ENCODE peak calls at places on chromosome 11, in seven cellular contexts. One of them, this sample, is unnamed. For H3K4me1, the result is how much of the 10 kb centered on the place peaks cover.

GRCh38 chr11:66369073-66369894 is 2.3 kb downstream of the SLC29A2 start:
- DNase-seq in Peyer's patch: no peak
- DNase-seq in OCI-LY7: no peak
- DNase-seq in iPS DF 6.9: no peak
- DNase-seq in NT2/D1: no peak
- DNase-seq in A549: no peak
- DNase-seq in GM23248: no peak
- DNase-seq in this sample: no peak

GRCh38 chr11:71309611-71310010 is 57.2 kb upstream of the SHANK2 start:
- DNase-seq in Peyer's patch: peak
- DNase-seq in OCI-LY7: no peak
- DNase-seq in iPS DF 6.9: no peak
- DNase-seq in NT2/D1: no peak
- DNase-seq in A549: no peak
- DNase-seq in GM23248: no peak
- DNase-seq in this sample: no peak

GRCh38 chr11:60753309-60753708 is 3.4 kb upstream of the MS4A15 start:
- DNase-seq in Peyer's patch: no peak
- DNase-seq in OCI-LY7: no peak
- DNase-seq in iPS DF 6.9: no peak
- DNase-seq in NT2/D1: no peak
- DNase-seq in A549: no peak
- DNase-seq in GM23248: no peak
- DNase-seq in this sample: no peak

GRCh38 chr11:10600570-10601248 is 32.2 kb upstream of the LYVE1 start:
- DNase-seq in Peyer's patch: no peak
- DNase-seq in OCI-LY7: no peak
- DNase-seq in iPS DF 6.9: no peak
- DNase-seq in NT2/D1: no peak
- DNase-seq in A549: no peak
- DNase-seq in GM23248: no peak
- DNase-seq in this sample: no peak

GRCh38 chr11:78203184-78203583 is 14.5 kb downstream of the USP35 start:
- DNase-seq in Peyer's patch: no peak
- DNase-seq in OCI-LY7: no peak
- DNase-seq in iPS DF 6.9: no peak
- DNase-seq in NT2/D1: no peak
- DNase-seq in A549: no peak
- DNase-seq in GM23248: no peak
- DNase-seq in this sample: no peak

GRCh38 chr11:77029829-77030228 is 4.4 kb upstream of the B3GNT6 start:
- DNase-seq in Peyer's patch: peak
- DNase-seq in OCI-LY7: no peak
- DNase-seq in iPS DF 6.9: no peak
- DNase-seq in NT2/D1: no peak
- DNase-seq in A549: no peak
- DNase-seq in GM23248: no peak
- DNase-seq in this sample: no peak

GRCh38 chr11:134497586-134497985 is 85.5 kb upstream of the B3GAT1 start:
- DNase-seq in Peyer's patch: peak
- DNase-seq in OCI-LY7: no peak
- DNase-seq in iPS DF 6.9: no peak
- DNase-seq in NT2/D1: no peak
- DNase-seq in A549: no peak
- DNase-seq in GM23248: no peak
- DNase-seq in this sample: no peak

GRCh38 chr11:95104121-95104830 is 14.6 kb downstream of the ENDOD1 start:
- DNase-seq in Peyer's patch: no peak
- DNase-seq in OCI-LY7: no peak
- DNase-seq in iPS DF 6.9: no peak
- DNase-seq in NT2/D1: no peak
- DNase-seq in A549: no peak
- DNase-seq in GM23248: no peak
- DNase-seq in this sample: no peak

GRCh38 chr11:102487214-102487613 is 34.6 kb upstream of the TMEM123 start:
- DNase-seq in Peyer's patch: no peak
- DNase-seq in OCI-LY7: no peak
- DNase-seq in iPS DF 6.9: no peak
- DNase-seq in NT2/D1: no peak
- DNase-seq in A549: no peak
- DNase-seq in GM23248: no peak
- DNase-seq in this sample: no peak

GRCh38 chr11:65502852-65503603 is 4.2 kb downstream of the MALAT1 start:
- DNase-seq in Peyer's patch: no peak
- DNase-seq in OCI-LY7: peak
- DNase-seq in iPS DF 6.9: no peak
- DNase-seq in NT2/D1: no peak
- DNase-seq in A549: no peak
- DNase-seq in GM23248: peak
- DNase-seq in this sample: no peak

GRCh38 chr11:67441731-67442401 is 1.4 kb downstream of the CORO1B start:
- DNase-seq in Peyer's patch: no peak
- DNase-seq in OCI-LY7: peak
- DNase-seq in iPS DF 6.9: no peak
- DNase-seq in NT2/D1: no peak
- DNase-seq in A549: no peak
- DNase-seq in GM23248: no peak
- DNase-seq in this sample: no peak

GRCh38 chr11:92687724-92688123 is 281.7 kb upstream of the MTNR1B start:
- DNase-seq in Peyer's patch: no peak
- DNase-seq in OCI-LY7: no peak
- DNase-seq in iPS DF 6.9: no peak
- DNase-seq in NT2/D1: no peak
- DNase-seq in A549: no peak
- DNase-seq in GM23248: no peak
- DNase-seq in this sample: no peak

GRCh38 chr11:16986434-16987204 is 27.6 kb downstream of the PLEKHA7 start:
- DNase-seq in Peyer's patch: peak
- DNase-seq in OCI-LY7: peak
- DNase-seq in iPS DF 6.9: no peak
- DNase-seq in NT2/D1: no peak
- DNase-seq in A549: no peak
- DNase-seq in GM23248: no peak
- DNase-seq in this sample: no peak

GRCh38 chr11:104700609-104701008 is 197.7 kb downstream of the CASP12 start:
- DNase-seq in Peyer's patch: no peak
- DNase-seq in OCI-LY7: no peak
- DNase-seq in iPS DF 6.9: no peak
- DNase-seq in NT2/D1: no peak
- DNase-seq in A549: no peak
- DNase-seq in GM23248: peak
- DNase-seq in this sample: no peak

GRCh38 chr11:76415073-76415472 is 29.7 kb upstream of the EMSY start:
- DNase-seq in Peyer's patch: no peak
- DNase-seq in OCI-LY7: peak
- DNase-seq in iPS DF 6.9: no peak
- DNase-seq in NT2/D1: no peak
- DNase-seq in A549: no peak
- DNase-seq in GM23248: no peak
- DNase-seq in this sample: no peak

GRCh38 chr11:56172256-56172835 is 4.1 kb upstream of the OR5J2 start:
- DNase-seq in Peyer's patch: no peak
- DNase-seq in OCI-LY7: no peak
- DNase-seq in iPS DF 6.9: no peak
- DNase-seq in NT2/D1: no peak
- DNase-seq in A549: no peak
- DNase-seq in GM23248: no peak
- DNase-seq in this sample: no peak

GRCh38 chr11:71420455-71421241 is 27.5 kb downstream of the DHCR7 start:
- DNase-seq in Peyer's patch: no peak
- DNase-seq in OCI-LY7: peak
- DNase-seq in iPS DF 6.9: peak
- DNase-seq in NT2/D1: peak
- DNase-seq in A549: peak
- DNase-seq in GM23248: peak
- DNase-seq in this sample: no peak

GRCh38 chr11:77151804-77152513 is 23.9 kb downstream of the MYO7A start:
- DNase-seq in Peyer's patch: no peak
- DNase-seq in OCI-LY7: no peak
- DNase-seq in iPS DF 6.9: no peak
- DNase-seq in NT2/D1: no peak
- DNase-seq in A549: no peak
- DNase-seq in GM23248: no peak
- DNase-seq in this sample: no peak

GRCh38 chr11:95512682-95513081 is 276.9 kb downstream of the FAM76B start:
- DNase-seq in Peyer's patch: no peak
- DNase-seq in OCI-LY7: no peak
- DNase-seq in iPS DF 6.9: no peak
- DNase-seq in NT2/D1: no peak
- DNase-seq in A549: peak
- DNase-seq in GM23248: peak
- DNase-seq in this sample: no peak

GRCh38 chr11:44509291-44509690 is 56.2 kb upstream of the CD82 start:
- DNase-seq in Peyer's patch: no peak
- DNase-seq in OCI-LY7: no peak
- DNase-seq in iPS DF 6.9: no peak
- DNase-seq in NT2/D1: no peak
- DNase-seq in A549: no peak
- DNase-seq in GM23248: no peak
- DNase-seq in this sample: no peak

GRCh38 chr11:107151579-107151978 is 133.3 kb upstream of the GUCY1A2 start:
- DNase-seq in Peyer's patch: no peak
- DNase-seq in OCI-LY7: no peak
- DNase-seq in iPS DF 6.9: no peak
- DNase-seq in NT2/D1: no peak
- DNase-seq in A549: no peak
- DNase-seq in GM23248: no peak
- DNase-seq in this sample: no peak
- H3K4me1 ChIP-seq in Peyer's patch: under half
- H3K4me1 ChIP-seq in OCI-LY7: under half
- H3K4me1 ChIP-seq in iPS DF 6.9: under half
- H3K4me1 ChIP-seq in NT2/D1: under half
- H3K4me1 ChIP-seq in A549: under half
- H3K4me1 ChIP-seq in GM23248: under half
- H3K4me1 ChIP-seq in this sample: under half

GRCh38 chr11:126167476-126167875 is 44.0 kb downstream of the RPUSD4 start:
- DNase-seq in Peyer's patch: no peak
- DNase-seq in OCI-LY7: no peak
- DNase-seq in iPS DF 6.9: no peak
- DNase-seq in NT2/D1: no peak
- DNase-seq in A549: no peak
- DNase-seq in GM23248: no peak
- DNase-seq in this sample: no peak

GRCh38 chr11:126163779-126164178 is 47.7 kb downstream of the RPUSD4 start:
- DNase-seq in Peyer's patch: no peak
- DNase-seq in OCI-LY7: no peak
- DNase-seq in iPS DF 6.9: no peak
- DNase-seq in NT2/D1: no peak
- DNase-seq in A549: no peak
- DNase-seq in GM23248: no peak
- DNase-seq in this sample: no peak

GRCh38 chr11:126164781-126165180 is 46.7 kb downstream of the RPUSD4 start:
- DNase-seq in Peyer's patch: no peak
- DNase-seq in OCI-LY7: no peak
- DNase-seq in iPS DF 6.9: no peak
- DNase-seq in NT2/D1: no peak
- DNase-seq in A549: no peak
- DNase-seq in GM23248: no peak
- DNase-seq in this sample: no peak

GRCh38 chr11:126165366-126166156 is 45.9 kb downstream of the RPUSD4 start:
- DNase-seq in Peyer's patch: no peak
- DNase-seq in OCI-LY7: no peak
- DNase-seq in iPS DF 6.9: no peak
- DNase-seq in NT2/D1: no peak
- DNase-seq in A549: no peak
- DNase-seq in GM23248: no peak
- DNase-seq in this sample: no peak

DNA sequence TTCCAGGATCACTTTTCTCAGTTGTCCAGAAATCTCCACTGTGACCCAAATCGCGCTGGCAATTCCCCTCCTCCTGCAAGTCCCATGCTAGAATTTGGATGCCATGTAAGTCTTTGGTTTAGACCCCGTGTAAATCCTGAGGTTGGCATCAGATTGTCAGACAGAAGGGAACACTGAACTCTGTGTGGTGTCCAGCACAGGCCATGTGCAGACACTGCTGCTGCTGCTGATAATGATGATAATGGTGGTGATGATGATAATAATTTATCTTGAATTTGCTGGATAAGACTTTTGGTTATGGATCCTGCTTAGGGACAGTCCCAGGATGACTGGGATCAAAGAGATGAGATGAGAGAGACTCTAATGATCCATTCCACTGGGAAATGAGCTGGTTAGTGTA is 45.0 kb downstream of the RPUSD4 start:
- DNase-seq in Peyer's patch: no peak
- DNase-seq in OCI-LY7: no peak
- DNase-seq in iPS DF 6.9: no peak
- DNase-seq in NT2/D1: no peak
- DNase-seq in A549: no peak
- DNase-seq in GM23248: no peak
- DNase-seq in this sample: no peak
- H3K4me1 ChIP-seq in Peyer's patch: under half
- H3K4me1 ChIP-seq in OCI-LY7: under half
- H3K4me1 ChIP-seq in iPS DF 6.9: under half
- H3K4me1 ChIP-seq in NT2/D1: under half
- H3K4me1 ChIP-seq in A549: under half
- H3K4me1 ChIP-seq in GM23248: under half
- H3K4me1 ChIP-seq in this sample: under half

GRCh38 chr11:35163707-35164496 is 24.9 kb downstream of the CD44 start:
- DNase-seq in Peyer's patch: no peak
- DNase-seq in OCI-LY7: peak
- DNase-seq in iPS DF 6.9: no peak
- DNase-seq in NT2/D1: no peak
- DNase-seq in A549: no peak
- DNase-seq in GM23248: no peak
- DNase-seq in this sample: no peak
- H3K4me1 ChIP-seq in Peyer's patch: under half
- H3K4me1 ChIP-seq in OCI-LY7: under half
- H3K4me1 ChIP-seq in iPS DF 6.9: under half
- H3K4me1 ChIP-seq in NT2/D1: under half
- H3K4me1 ChIP-seq in A549: half or more
- H3K4me1 ChIP-seq in GM23248: half or more
- H3K4me1 ChIP-seq in this sample: half or more

DNA sequence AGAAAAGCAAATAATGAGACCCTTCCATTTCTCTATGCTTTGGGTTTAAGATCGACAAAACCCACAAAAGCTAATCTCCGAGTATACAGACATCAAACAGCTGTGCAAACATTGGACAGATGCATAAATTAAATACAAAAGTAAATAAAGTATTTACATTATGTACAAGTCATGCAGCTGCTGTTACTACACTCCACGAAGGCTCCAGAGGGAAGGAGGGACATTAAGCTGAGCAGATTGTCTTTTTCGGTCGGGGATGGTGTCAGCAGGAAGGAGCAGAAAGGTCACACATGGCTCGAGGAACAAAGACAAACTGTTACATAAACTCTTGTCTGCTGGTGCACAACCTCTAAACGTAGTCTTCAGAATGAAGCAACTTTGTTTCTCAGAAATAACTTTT is 88.8 kb upstream of the BARX2 start:
- DNase-seq in Peyer's patch: no peak
- DNase-seq in OCI-LY7: no peak
- DNase-seq in iPS DF 6.9: no peak
- DNase-seq in NT2/D1: no peak
- DNase-seq in A549: no peak
- DNase-seq in GM23248: no peak
- DNase-seq in this sample: no peak
- H3K4me1 ChIP-seq in Peyer's patch: under half
- H3K4me1 ChIP-seq in OCI-LY7: under half
- H3K4me1 ChIP-seq in iPS DF 6.9: under half
- H3K4me1 ChIP-seq in NT2/D1: under half
- H3K4me1 ChIP-seq in A549: under half
- H3K4me1 ChIP-seq in GM23248: under half
- H3K4me1 ChIP-seq in this sample: under half

This sample was measured in thoracic aorta.